ENCODE peak calls at places on chromosomes 6 and 20, in nine cellular contexts. One of them, this sample, is unnamed.

GRCh38 chr6:163600781-163601180 is 186.3 kb downstream of the QKI start:
- DNase-seq in SK-N-MC: no peak
- DNase-seq in C1 segment of cervical spinal cord: no peak
- DNase-seq in posterior cingulate gyrus: no peak
- DNase-seq in activated CD8-positive, alpha-beta T cell treated with anti-CD3 and anti-CD28 coated beads, Interleukin-2, amount 10 ng/mL, durations not matched to agents 7 days and 5 days: no peak
- DNase-seq in GM04504: no peak
- DNase-seq in adrenal gland: no peak
- DNase-seq in RWPE1: no peak
- DNase-seq in left cardiac atrium: no peak
- DNase-seq in this sample: no peak

GRCh38 chr6:10420546-10421507 is 6.0 kb upstream of the TFAP2A start:
- DNase-seq in SK-N-MC: no peak
- DNase-seq in C1 segment of cervical spinal cord: no peak
- DNase-seq in posterior cingulate gyrus: no peak
- DNase-seq in activated CD8-positive, alpha-beta T cell treated with anti-CD3 and anti-CD28 coated beads, Interleukin-2, amount 10 ng/mL, durations not matched to agents 7 days and 5 days: no peak
- DNase-seq in GM04504: no peak
- DNase-seq in adrenal gland: no peak
- DNase-seq in RWPE1: no peak
- DNase-seq in left cardiac atrium: no peak
- DNase-seq in this sample: no peak

GRCh38 chr6:50353603-50354002 is 303.9 kb upstream of the DEFB112 start:
- DNase-seq in SK-N-MC: no peak
- DNase-seq in C1 segment of cervical spinal cord: no peak
- DNase-seq in posterior cingulate gyrus: no peak
- DNase-seq in activated CD8-positive, alpha-beta T cell treated with anti-CD3 and anti-CD28 coated beads, Interleukin-2, amount 10 ng/mL, durations not matched to agents 7 days and 5 days: no peak
- DNase-seq in GM04504: no peak
- DNase-seq in adrenal gland: no peak
- DNase-seq in RWPE1: no peak
- DNase-seq in left cardiac atrium: no peak
- DNase-seq in this sample: no peak

GRCh38 chr6:37794825-37795224 is 24.7 kb upstream of the ZFAND3 start:
- DNase-seq in SK-N-MC: no peak
- DNase-seq in C1 segment of cervical spinal cord: no peak
- DNase-seq in posterior cingulate gyrus: no peak
- DNase-seq in activated CD8-positive, alpha-beta T cell treated with anti-CD3 and anti-CD28 coated beads, Interleukin-2, amount 10 ng/mL, durations not matched to agents 7 days and 5 days: no peak
- DNase-seq in GM04504: no peak
- DNase-seq in adrenal gland: no peak
- DNase-seq in RWPE1: no peak
- DNase-seq in left cardiac atrium: no peak
- DNase-seq in this sample: no peak

GRCh38 chr6:170037541-170038250 is 253.2 kb downstream of the DLL1 start:
- DNase-seq in SK-N-MC: no peak
- DNase-seq in C1 segment of cervical spinal cord: no peak
- DNase-seq in posterior cingulate gyrus: no peak
- DNase-seq in activated CD8-positive, alpha-beta T cell treated with anti-CD3 and anti-CD28 coated beads, Interleukin-2, amount 10 ng/mL, durations not matched to agents 7 days and 5 days: no peak
- DNase-seq in GM04504: no peak
- DNase-seq in adrenal gland: no peak
- DNase-seq in RWPE1: no peak
- DNase-seq in left cardiac atrium: no peak
- DNase-seq in this sample: peak

GRCh38 chr6:161434921-161435411 is 161.1 kb upstream of the AGPAT4 start:
- DNase-seq in SK-N-MC: no peak
- DNase-seq in C1 segment of cervical spinal cord: no peak
- DNase-seq in posterior cingulate gyrus: no peak
- DNase-seq in activated CD8-positive, alpha-beta T cell treated with anti-CD3 and anti-CD28 coated beads, Interleukin-2, amount 10 ng/mL, durations not matched to agents 7 days and 5 days: no peak
- DNase-seq in GM04504: peak
- DNase-seq in adrenal gland: peak
- DNase-seq in RWPE1: peak
- DNase-seq in left cardiac atrium: no peak
- DNase-seq in this sample: no peak

GRCh38 chr20:45032781-45033180 is 66.5 kb downstream of the STK4 start:
- DNase-seq in SK-N-MC: no peak
- DNase-seq in C1 segment of cervical spinal cord: no peak
- DNase-seq in posterior cingulate gyrus: no peak
- DNase-seq in activated CD8-positive, alpha-beta T cell treated with anti-CD3 and anti-CD28 coated beads, Interleukin-2, amount 10 ng/mL, durations not matched to agents 7 days and 5 days: no peak
- DNase-seq in GM04504: no peak
- DNase-seq in adrenal gland: no peak
- DNase-seq in RWPE1: no peak
- DNase-seq in left cardiac atrium: no peak
- DNase-seq in this sample: no peak

GRCh38 chr20:9359561-9360308 is 154.7 kb upstream of the LAMP5 start:
- DNase-seq in SK-N-MC: peak
- DNase-seq in C1 segment of cervical spinal cord: peak
- DNase-seq in posterior cingulate gyrus: peak
- DNase-seq in activated CD8-positive, alpha-beta T cell treated with anti-CD3 and anti-CD28 coated beads, Interleukin-2, amount 10 ng/mL, durations not matched to agents 7 days and 5 days: no peak
- DNase-seq in GM04504: peak
- DNase-seq in adrenal gland: peak
- DNase-seq in RWPE1: peak
- DNase-seq in left cardiac atrium: peak
- DNase-seq in this sample: peak

GRCh38 chr6:17167327-17167979 is 65.6 kb downstream of the STMND1 start:
- DNase-seq in SK-N-MC: no peak
- DNase-seq in C1 segment of cervical spinal cord: peak
- DNase-seq in posterior cingulate gyrus: peak
- DNase-seq in activated CD8-positive, alpha-beta T cell treated with anti-CD3 and anti-CD28 coated beads, Interleukin-2, amount 10 ng/mL, durations not matched to agents 7 days and 5 days: no peak
- DNase-seq in GM04504: no peak
- DNase-seq in adrenal gland: peak
- DNase-seq in RWPE1: peak
- DNase-seq in left cardiac atrium: peak
- DNase-seq in this sample: peak

GRCh38 chr6:79413562-79414002 is 123.6 kb downstream of the LCA5 start:
- DNase-seq in SK-N-MC: peak
- DNase-seq in C1 segment of cervical spinal cord: no peak
- DNase-seq in posterior cingulate gyrus: no peak
- DNase-seq in activated CD8-positive, alpha-beta T cell treated with anti-CD3 and anti-CD28 coated beads, Interleukin-2, amount 10 ng/mL, durations not matched to agents 7 days and 5 days: no peak
- DNase-seq in GM04504: no peak
- DNase-seq in adrenal gland: no peak
- DNase-seq in RWPE1: peak
- DNase-seq in left cardiac atrium: no peak
- DNase-seq in this sample: no peak

GRCh38 chr6:34316442-34317171 is 67.8 kb upstream of the SMIM29 start:
- DNase-seq in SK-N-MC: no peak
- DNase-seq in C1 segment of cervical spinal cord: no peak
- DNase-seq in posterior cingulate gyrus: no peak
- DNase-seq in activated CD8-positive, alpha-beta T cell treated with anti-CD3 and anti-CD28 coated beads, Interleukin-2, amount 10 ng/mL, durations not matched to agents 7 days and 5 days: no peak
- DNase-seq in GM04504: no peak
- DNase-seq in adrenal gland: no peak
- DNase-seq in RWPE1: no peak
- DNase-seq in left cardiac atrium: no peak
- DNase-seq in this sample: no peak

GRCh38 chr20:61982240-61982950 is 83.3 kb downstream of the TAF4 start:
- DNase-seq in SK-N-MC: no peak
- DNase-seq in C1 segment of cervical spinal cord: no peak
- DNase-seq in posterior cingulate gyrus: no peak
- DNase-seq in activated CD8-positive, alpha-beta T cell treated with anti-CD3 and anti-CD28 coated beads, Interleukin-2, amount 10 ng/mL, durations not matched to agents 7 days and 5 days: no peak
- DNase-seq in GM04504: no peak
- DNase-seq in adrenal gland: no peak
- DNase-seq in RWPE1: no peak
- DNase-seq in left cardiac atrium: no peak
- DNase-seq in this sample: no peak

GRCh38 chr6:14754636-14755513 is 491.0 kb upstream of the JARID2 start:
- DNase-seq in SK-N-MC: no peak
- DNase-seq in C1 segment of cervical spinal cord: no peak
- DNase-seq in posterior cingulate gyrus: no peak
- DNase-seq in activated CD8-positive, alpha-beta T cell treated with anti-CD3 and anti-CD28 coated beads, Interleukin-2, amount 10 ng/mL, durations not matched to agents 7 days and 5 days: no peak
- DNase-seq in GM04504: no peak
- DNase-seq in adrenal gland: no peak
- DNase-seq in RWPE1: no peak
- DNase-seq in left cardiac atrium: no peak
- DNase-seq in this sample: no peak

GRCh38 chr6:170258395-170258794 is 32.5 kb downstream of the DLL1 start:
- DNase-seq in SK-N-MC: no peak
- DNase-seq in C1 segment of cervical spinal cord: no peak
- DNase-seq in posterior cingulate gyrus: no peak
- DNase-seq in activated CD8-positive, alpha-beta T cell treated with anti-CD3 and anti-CD28 coated beads, Interleukin-2, amount 10 ng/mL, durations not matched to agents 7 days and 5 days: no peak
- DNase-seq in GM04504: no peak
- DNase-seq in adrenal gland: no peak
- DNase-seq in RWPE1: no peak
- DNase-seq in left cardiac atrium: peak
- DNase-seq in this sample: no peak

GRCh38 chr20:48295966-48296421 is 510.7 kb upstream of the SULF2 start:
- DNase-seq in SK-N-MC: no peak
- DNase-seq in C1 segment of cervical spinal cord: no peak
- DNase-seq in posterior cingulate gyrus: peak
- DNase-seq in activated CD8-positive, alpha-beta T cell treated with anti-CD3 and anti-CD28 coated beads, Interleukin-2, amount 10 ng/mL, durations not matched to agents 7 days and 5 days: no peak
- DNase-seq in GM04504: peak
- DNase-seq in adrenal gland: no peak
- DNase-seq in RWPE1: no peak
- DNase-seq in left cardiac atrium: no peak
- DNase-seq in this sample: no peak

GRCh38 chr20:12875510-12875909 is 133.3 kb upstream of the SPTLC3 start:
- DNase-seq in SK-N-MC: no peak
- DNase-seq in C1 segment of cervical spinal cord: no peak
- DNase-seq in posterior cingulate gyrus: no peak
- DNase-seq in activated CD8-positive, alpha-beta T cell treated with anti-CD3 and anti-CD28 coated beads, Interleukin-2, amount 10 ng/mL, durations not matched to agents 7 days and 5 days: no peak
- DNase-seq in GM04504: no peak
- DNase-seq in adrenal gland: no peak
- DNase-seq in RWPE1: no peak
- DNase-seq in left cardiac atrium: no peak
- DNase-seq in this sample: no peak

GRCh38 chr20:6519556-6519955 is 247.9 kb upstream of the BMP2 start:
- DNase-seq in SK-N-MC: no peak
- DNase-seq in C1 segment of cervical spinal cord: no peak
- DNase-seq in posterior cingulate gyrus: no peak
- DNase-seq in activated CD8-positive, alpha-beta T cell treated with anti-CD3 and anti-CD28 coated beads, Interleukin-2, amount 10 ng/mL, durations not matched to agents 7 days and 5 days: no peak
- DNase-seq in GM04504: no peak
- DNase-seq in adrenal gland: no peak
- DNase-seq in RWPE1: peak
- DNase-seq in left cardiac atrium: no peak
- DNase-seq in this sample: no peak

GRCh38 chr20:3071610-3072529 is at the start of gene OXT:
- DNase-seq in SK-N-MC: no peak
- DNase-seq in C1 segment of cervical spinal cord: no peak
- DNase-seq in posterior cingulate gyrus: no peak
- DNase-seq in activated CD8-positive, alpha-beta T cell treated with anti-CD3 and anti-CD28 coated beads, Interleukin-2, amount 10 ng/mL, durations not matched to agents 7 days and 5 days: peak
- DNase-seq in GM04504: no peak
- DNase-seq in adrenal gland: peak
- DNase-seq in RWPE1: no peak
- DNase-seq in left cardiac atrium: peak
- DNase-seq in this sample: peak

GRCh38 chr6:166997768-166998255 is 1.4 kb upstream of the CEP43 start:
- DNase-seq in SK-N-MC: no peak
- DNase-seq in C1 segment of cervical spinal cord: no peak
- DNase-seq in posterior cingulate gyrus: peak
- DNase-seq in activated CD8-positive, alpha-beta T cell treated with anti-CD3 and anti-CD28 coated beads, Interleukin-2, amount 10 ng/mL, durations not matched to agents 7 days and 5 days: peak
- DNase-seq in GM04504: peak
- DNase-seq in adrenal gland: peak
- DNase-seq in RWPE1: peak
- DNase-seq in left cardiac atrium: peak
- DNase-seq in this sample: peak

GRCh38 chr6:169454204-169454871 is 200.7 kb upstream of the THBS2 start:
- DNase-seq in SK-N-MC: no peak
- DNase-seq in C1 segment of cervical spinal cord: no peak
- DNase-seq in posterior cingulate gyrus: no peak
- DNase-seq in activated CD8-positive, alpha-beta T cell treated with anti-CD3 and anti-CD28 coated beads, Interleukin-2, amount 10 ng/mL, durations not matched to agents 7 days and 5 days: no peak
- DNase-seq in GM04504: peak
- DNase-seq in adrenal gland: no peak
- DNase-seq in RWPE1: no peak
- DNase-seq in left cardiac atrium: no peak
- DNase-seq in this sample: no peak

GRCh38 chr20:48594533-48594932 is 233.3 kb downstream of the PREX1 start:
- DNase-seq in SK-N-MC: no peak
- DNase-seq in C1 segment of cervical spinal cord: no peak
- DNase-seq in posterior cingulate gyrus: no peak
- DNase-seq in activated CD8-positive, alpha-beta T cell treated with anti-CD3 and anti-CD28 coated beads, Interleukin-2, amount 10 ng/mL, durations not matched to agents 7 days and 5 days: no peak
- DNase-seq in GM04504: no peak
- DNase-seq in adrenal gland: no peak
- DNase-seq in RWPE1: no peak
- DNase-seq in left cardiac atrium: no peak
- DNase-seq in this sample: no peak

GRCh38 chr6:15608406-15608805 is 54.4 kb downstream of the DTNBP1 start:
- DNase-seq in SK-N-MC: no peak
- DNase-seq in C1 segment of cervical spinal cord: no peak
- DNase-seq in posterior cingulate gyrus: no peak
- DNase-seq in activated CD8-positive, alpha-beta T cell treated with anti-CD3 and anti-CD28 coated beads, Interleukin-2, amount 10 ng/mL, durations not matched to agents 7 days and 5 days: no peak
- DNase-seq in GM04504: peak
- DNase-seq in adrenal gland: peak
- DNase-seq in RWPE1: peak
- DNase-seq in left cardiac atrium: no peak
- DNase-seq in this sample: no peak

GRCh38 chr20:23656372-23656771 is 18.6 kb upstream of the CST3 start:
- DNase-seq in SK-N-MC: no peak
- DNase-seq in C1 segment of cervical spinal cord: no peak
- DNase-seq in posterior cingulate gyrus: no peak
- DNase-seq in activated CD8-positive, alpha-beta T cell treated with anti-CD3 and anti-CD28 coated beads, Interleukin-2, amount 10 ng/mL, durations not matched to agents 7 days and 5 days: no peak
- DNase-seq in GM04504: no peak
- DNase-seq in adrenal gland: no peak
- DNase-seq in RWPE1: no peak
- DNase-seq in left cardiac atrium: no peak
- DNase-seq in this sample: no peak

GRCh38 chr20:34083137-34083536 is 28.9 kb downstream of the EIF2S2 start:
- DNase-seq in SK-N-MC: no peak
- DNase-seq in C1 segment of cervical spinal cord: no peak
- DNase-seq in posterior cingulate gyrus: peak
- DNase-seq in activated CD8-positive, alpha-beta T cell treated with anti-CD3 and anti-CD28 coated beads, Interleukin-2, amount 10 ng/mL, durations not matched to agents 7 days and 5 days: no peak
- DNase-seq in GM04504: peak
- DNase-seq in adrenal gland: peak
- DNase-seq in RWPE1: peak
- DNase-seq in left cardiac atrium: peak
- DNase-seq in this sample: peak

GRCh38 chr20:17663040-17663399 is 19.0 kb downstream of the RRBP1 start:
- DNase-seq in SK-N-MC: no peak
- DNase-seq in C1 segment of cervical spinal cord: no peak
- DNase-seq in posterior cingulate gyrus: peak
- DNase-seq in activated CD8-positive, alpha-beta T cell treated with anti-CD3 and anti-CD28 coated beads, Interleukin-2, amount 10 ng/mL, durations not matched to agents 7 days and 5 days: no peak
- DNase-seq in GM04504: no peak
- DNase-seq in adrenal gland: no peak
- DNase-seq in RWPE1: no peak
- DNase-seq in left cardiac atrium: no peak
- DNase-seq in this sample: no peak

GRCh38 chr6:93786474-93787330 is 367.3 kb upstream of the EPHA7 start:
- DNase-seq in SK-N-MC: no peak
- DNase-seq in C1 segment of cervical spinal cord: no peak
- DNase-seq in posterior cingulate gyrus: no peak
- DNase-seq in activated CD8-positive, alpha-beta T cell treated with anti-CD3 and anti-CD28 coated beads, Interleukin-2, amount 10 ng/mL, durations not matched to agents 7 days and 5 days: no peak
- DNase-seq in GM04504: no peak
- DNase-seq in adrenal gland: no peak
- DNase-seq in RWPE1: no peak
- DNase-seq in left cardiac atrium: no peak
- DNase-seq in this sample: no peak

GRCh38 chr20:58236612-58237317 is 8.3 kb upstream of the ANKRD60 start:
- DNase-seq in SK-N-MC: no peak
- DNase-seq in C1 segment of cervical spinal cord: peak
- DNase-seq in posterior cingulate gyrus: peak
- DNase-seq in activated CD8-positive, alpha-beta T cell treated with anti-CD3 and anti-CD28 coated beads, Interleukin-2, amount 10 ng/mL, durations not matched to agents 7 days and 5 days: peak
- DNase-seq in GM04504: peak
- DNase-seq in adrenal gland: peak
- DNase-seq in RWPE1: peak
- DNase-seq in left cardiac atrium: peak
- DNase-seq in this sample: peak

GRCh38 chr6:44309092-44309491 is 4.1 kb downstream of the AARS2 start:
- DNase-seq in SK-N-MC: no peak
- DNase-seq in C1 segment of cervical spinal cord: no peak
- DNase-seq in posterior cingulate gyrus: no peak
- DNase-seq in activated CD8-positive, alpha-beta T cell treated with anti-CD3 and anti-CD28 coated beads, Interleukin-2, amount 10 ng/mL, durations not matched to agents 7 days and 5 days: no peak
- DNase-seq in GM04504: peak
- DNase-seq in adrenal gland: no peak
- DNase-seq in RWPE1: peak
- DNase-seq in left cardiac atrium: no peak
- DNase-seq in this sample: no peak

GRCh38 chr6:167898673-167899311 is 72.1 kb downstream of the AFDN start:
- DNase-seq in SK-N-MC: peak
- DNase-seq in C1 segment of cervical spinal cord: no peak
- DNase-seq in posterior cingulate gyrus: no peak
- DNase-seq in activated CD8-positive, alpha-beta T cell treated with anti-CD3 and anti-CD28 coated beads, Interleukin-2, amount 10 ng/mL, durations not matched to agents 7 days and 5 days: no peak
- DNase-seq in GM04504: peak
- DNase-seq in adrenal gland: no peak
- DNase-seq in RWPE1: peak
- DNase-seq in left cardiac atrium: no peak
- DNase-seq in this sample: no peak

GRCh38 chr6:107634147-107635057 is 144.5 kb downstream of the SOBP start:
- DNase-seq in SK-N-MC: no peak
- DNase-seq in C1 segment of cervical spinal cord: no peak
- DNase-seq in posterior cingulate gyrus: no peak
- DNase-seq in activated CD8-positive, alpha-beta T cell treated with anti-CD3 and anti-CD28 coated beads, Interleukin-2, amount 10 ng/mL, durations not matched to agents 7 days and 5 days: no peak
- DNase-seq in GM04504: no peak
- DNase-seq in adrenal gland: no peak
- DNase-seq in RWPE1: no peak
- DNase-seq in left cardiac atrium: peak
- DNase-seq in this sample: no peak

GRCh38 chr6:120826253-120826652 is 508.0 kb downstream of the TBC1D32 start:
- DNase-seq in SK-N-MC: no peak
- DNase-seq in C1 segment of cervical spinal cord: no peak
- DNase-seq in posterior cingulate gyrus: no peak
- DNase-seq in activated CD8-positive, alpha-beta T cell treated with anti-CD3 and anti-CD28 coated beads, Interleukin-2, amount 10 ng/mL, durations not matched to agents 7 days and 5 days: peak
- DNase-seq in GM04504: no peak
- DNase-seq in adrenal gland: peak
- DNase-seq in RWPE1: peak
- DNase-seq in left cardiac atrium: peak
- DNase-seq in this sample: peak